ENCODE peak calls at places on chromosomes 5 and 9, in four cellular contexts. R is HFFc6, O is ureter, A is heart right ventricle. F is an unnamed sample.

GRCh38 chr5:4044881-4045280 is 449.2 kb downstream of the IRX1 start:
- DNase-seq in O (no peak), A (no peak), R (no peak), F (no peak)

GRCh38 chr9:124376329-124376728 is 38.9 kb downstream of the PSMB7 start:
- DNase-seq in A (no peak), O (no peak), R (no peak), F (no peak)

GRCh38 chr9:38434833-38435232 is 10.6 kb upstream of the IGFBPL1 start:
- DNase-seq in O (peak), A (no peak), R (no peak), F (no peak)

GRCh38 chr9:36725777-36726356 is 153.2 kb downstream of the MELK start:
- DNase-seq in A (no peak), O (no peak), R (no peak), F (no peak)

GRCh38 chr9:16729656-16730055 is 140.8 kb downstream of the BNC2 start:
- DNase-seq in A (no peak), O (no peak), R (no peak), F (no peak)

GRCh38 chr5:24163091-24163490 is 481.7 kb downstream of the CDH10 start:
- DNase-seq in R (no peak), O (no peak), A (no peak), F (peak)

GRCh38 chr5:126998201-126998631 is 32.1 kb downstream of the MARCHF3 start:
- DNase-seq in O (no peak), A (no peak), R (no peak), F (peak)

GRCh38 chr5:9188131-9188530 is 357.7 kb downstream of the SEMA5A start:
- DNase-seq in R (peak), O (no peak), A (no peak), F (no peak)

GRCh38 chr9:19271081-19271480 is 40.6 kb downstream of the DENND4C start:
- DNase-seq in R (no peak), A (no peak), O (no peak), F (no peak)

GRCh38 chr5:93092349-93093105 is 488.5 kb downstream of the NR2F1-AS1 start:
- DNase-seq in R (peak), A (no peak), O (no peak), F (no peak)

GRCh38 chr9:137045294-137046093 is 483 bp downstream of the NPDC1 start:
- DNase-seq in R (peak), A (peak), O (no peak), F (peak)

GRCh38 chr5:60652206-60652605 is 47.8 kb downstream of the DEPDC1B start:
- DNase-seq in O (no peak), R (peak), A (no peak), F (peak)

GRCh38 chr9:136193127-136193890 is 11.6 kb downstream of the LHX3 start:
- DNase-seq in R (no peak), O (no peak), A (no peak), F (no peak)

GRCh38 chr5:6652025-6652424 is 18.8 kb downstream of the SRD5A1 start:
- DNase-seq in O (no peak), A (no peak), R (no peak), F (no peak)

GRCh38 chr5:40191041-40191550 is 488.6 kb upstream of the PTGER4 start:
- DNase-seq in A (no peak), O (no peak), R (no peak), F (no peak)

GRCh38 chr9:128144239-128145181 is 4.7 kb upstream of the LCN2 start:
- DNase-seq in A (peak), O (no peak), R (no peak), F (no peak)

GRCh38 chr9:76181020-76181641 is 213.1 kb downstream of the RFK start:
- DNase-seq in R (no peak), O (no peak), A (no peak), F (no peak)

GRCh38 chr5:179858241-179858585 is 404 bp downstream of the MRNIP start:
- DNase-seq in A (no peak), O (no peak), R (no peak), F (peak)

GRCh38 chr9:84671651-84672467 is 2.3 kb downstream of the NTRK2 start:
- DNase-seq in O (no peak), A (no peak), R (no peak), F (no peak)

GRCh38 chr5:1162276-1162675 is 39.1 kb upstream of the SLC6A19 start:
- DNase-seq in R (no peak), O (no peak), A (peak), F (no peak)

GRCh38 chr9:116452634-116453033 is 234.5 kb upstream of the TRIM32 start:
- DNase-seq in R (no peak), O (no peak), A (no peak), F (no peak)

GRCh38 chr5:143511736-143512135 is 108.2 kb upstream of the NR3C1 start:
- DNase-seq in O (no peak), A (no peak), R (no peak), F (no peak)

GRCh38 chr5:119418782-119419101 is 33.6 kb upstream of the HSD17B4 start:
- DNase-seq in O (no peak), A (no peak), R (no peak), F (no peak)

GRCh38 chr5:156800982-156801381 is 49.1 kb upstream of the PPP1R2B start:
- DNase-seq in A (no peak), O (no peak), R (no peak), F (no peak)

GRCh38 chr9:107039546-107039945 is 176.6 kb downstream of the ZNF462 start:
- DNase-seq in R (no peak), O (no peak), A (no peak), F (peak)

GRCh38 chr5:129820-130219 is 37.9 kb downstream of the PLEKHG4B start:
- DNase-seq in A (no peak), O (no peak), R (peak), F (no peak)

GRCh38 chr5:39674209-39675082 is 249.7 kb upstream of the DAB2 start:
- DNase-seq in O (no peak), R (no peak), A (no peak), F (no peak)

GRCh38 chr5:99033014-99033931 is 104.5 kb upstream of the CHD1 start:
- DNase-seq in A (no peak), R (no peak), O (no peak), F (no peak)

GRCh38 chr5:539469-540214 is 15.4 kb upstream of the SLC9A3 start:
- DNase-seq in R (no peak), O (no peak), A (peak), F (no peak)

GRCh38 chr9:99366183-99366582 is 144.1 kb downstream of the SEC61B start:
- DNase-seq in R (no peak), A (no peak), O (no peak), F (no peak)

GRCh38 chr9:14306672-14307646 is 7.0 kb downstream of the NFIB start:
- DNase-seq in A (no peak), R (no peak), O (no peak), F (no peak)